ENCODE peak calls at places on chromosomes 16 and 17, in ten cellular contexts. B is activated T-cell treated with anti-CD3 and anti-CD28 coated beads for 1 hour, H is glomerular endothelial cell, Z is lung, N is non-pigmented ciliary epithelial cell, U is IMR-90, S is hippocampal formation, Q is heart right ventricle, P is T follicular helper cell, I is HCEC 1CT. R is an unnamed sample.

GRCh38 chr17:82266142-82266541 is 7.4 kb downstream of the CSNK1D start:
- DNase-seq in N (no peak), P (no peak), B (no peak), I (no peak), S (no peak), H (no peak), Q (no peak), U (no peak), Z (no peak), R (no peak)

GRCh38 chr17:39671651-39672521 is 3.6 kb downstream of the PNMT start:
- DNase-seq in P (no peak), S (no peak), I (peak; percentile 32), H (no peak), Q (peak; percentile 74), N (no peak), Z (no peak), B (no peak), U (peak; percentile 27), R (no peak)

GRCh38 chr16:17836868-17837602 is 366.3 kb upstream of the XYLT1 start:
- DNase-seq in U (peak; percentile 98), H (no peak), Q (no peak), N (peak; percentile 89), P (no peak), S (no peak), I (peak; percentile 19), B (no peak), Z (no peak), R (peak; percentile 85)

GRCh38 chr17:49515196-49515770 is 20.2 kb downstream of the NGFR start:
- DNase-seq in N (peak; percentile 67), H (no peak), P (no peak), B (no peak), Z (peak; percentile 62), I (peak; percentile 98), U (peak; percentile 93), S (peak; percentile 66), Q (peak; percentile 92), R (peak; percentile 94)

GRCh38 chr17:75881678-75882454 is 3.5 kb upstream of the TRIM47 start:
- DNase-seq in U (no peak), Q (no peak), B (no peak), N (no peak), P (no peak), H (no peak), S (no peak), I (no peak), Z (no peak), R (no peak)

GRCh38 chr17:48611681-48612455 is 1.1 kb upstream of the HOXB7 start:
- DNase-seq in Z (no peak), B (no peak), I (no peak), H (no peak), S (no peak), Q (no peak), N (no peak), U (no peak), P (no peak), R (peak; percentile 63)

GRCh38 chr16:56643080-56643778 is 4.8 kb downstream of the MT1A start:
- DNase-seq in U (no peak), P (peak; percentile 52), N (no peak), H (no peak), Z (peak; percentile 82), S (no peak), I (peak; percentile 46), B (peak; percentile 56), Q (peak; percentile 77), R (peak; percentile 6)

GRCh38 chr17:21243516-21244303 is 9.5 kb downstream of the NATD1 start:
- DNase-seq in P (no peak), S (no peak), N (no peak), B (no peak), Z (no peak), I (no peak), U (no peak), H (no peak), Q (no peak), R (no peak)

GRCh38 chr16:68146583-68146982 is 61.4 kb downstream of the NFATC3 start:
- DNase-seq in B (no peak), Z (no peak), S (no peak), N (no peak), P (no peak), Q (no peak), H (no peak), I (peak; percentile 11), U (peak; percentile 60), R (no peak)

GRCh38 chr16:56611281-56611833 is 3.0 kb downstream of the MT2A start:
- DNase-seq in P (no peak), B (no peak), Z (peak; percentile 50), N (no peak), Q (peak; percentile 59), S (no peak), H (no peak), U (peak; percentile 67), I (peak; percentile 63), R (peak; percentile 95)

R was measured in RCC 7860.